ENCODE peak calls at places on chromosomes 5 and 9, in nine cellular contexts. B is cardiac muscle cell; M is tibial artery; S is uterus; G is left ventricle myocardium inferior; P is thyroid gland; L is CD4-positive, CD25-positive, alpha-beta regulatory T cell; D is fibroblast of lung; Z is DND-41. J is an unnamed sample.
A peak's percentile ranks its signal among the peaks of the same experiment; 100 is the strongest.

GRCh38 chr9:119227422-119227821 is 141.8 kb downstream of the BRINP1 start:
- DNase-seq in B (no peak), M (no peak), S (no peak), G (no peak), P (no peak), L (no peak), D (no peak), Z (no peak), J (no peak)

GRCh38 chr9:93139365-93140182 is 5.5 kb upstream of the NINJ1 start:
- DNase-seq in B (no peak), M (no peak), S (no peak), G (no peak), P (no peak), L (no peak), D (no peak), Z (no peak), J (peak; percentile 50)

GRCh38 chr9:109311731-109312130 is 9.1 kb downstream of the EPB41L4B start:
- DNase-seq in B (no peak), M (no peak), S (no peak), G (no peak), P (no peak), L (no peak), D (no peak), Z (no peak), J (no peak)

GRCh38 chr9:75378036-75378435 is 289.7 kb downstream of the OSTF1 start:
- DNase-seq in B (no peak), M (peak; percentile 89), S (peak; percentile 54), G (peak; percentile 64), P (peak; percentile 4), L (no peak), D (peak; percentile 42), Z (no peak), J (no peak)

GRCh38 chr9:2657427-2657826 is 35.8 kb downstream of the VLDLR start:
- DNase-seq in B (no peak), M (no peak), S (no peak), G (no peak), P (no peak), L (no peak), D (no peak), Z (peak; percentile 88), J (no peak)

GRCh38 chr9:111389406-111389805 is 59.4 kb upstream of the OR2K2 start:
- DNase-seq in B (no peak), M (no peak), S (no peak), G (no peak), P (no peak), L (no peak), D (no peak), Z (no peak), J (no peak)

GRCh38 chr5:42423285-42424152 is at the start of gene GHR:
- DNase-seq in B (peak; percentile 94), M (peak; percentile 89), S (peak; percentile 80), G (peak; percentile 80), P (peak; percentile 88), L (no peak), D (peak; percentile 88), Z (no peak), J (peak; percentile 85)

GRCh38 chr9:78074385-78075291 is 43.0 kb upstream of the GNAQ start:
- DNase-seq in B (no peak), M (no peak), S (no peak), G (no peak), P (no peak), L (peak; percentile 22), D (peak; percentile 40), Z (peak; percentile 44), J (no peak)

GRCh38 chr9:71814226-71814625 is 45.9 kb upstream of the CEMIP2 start:
- DNase-seq in B (no peak), M (no peak), S (peak; percentile 27), G (no peak), P (peak; percentile 10), L (no peak), D (no peak), Z (no peak), J (no peak)

GRCh38 chr5:67042586-67043133 is 153.9 kb downstream of the CD180 start:
- DNase-seq in B (no peak), M (no peak), S (no peak), G (no peak), P (no peak), L (no peak), D (no peak), Z (no peak), J (no peak)

GRCh38 chr9:14435871-14436270 is 121.9 kb upstream of the NFIB start:
- DNase-seq in B (no peak), M (no peak), S (no peak), G (no peak), P (no peak), L (no peak), D (no peak), Z (no peak), J (no peak)

GRCh38 chr5:180689071-180689694 is 39.8 kb upstream of the FLT4 start:
- DNase-seq in B (no peak), M (no peak), S (no peak), G (no peak), P (no peak), L (peak; percentile 55), D (no peak), Z (peak; percentile 91), J (no peak)

GRCh38 chr5:106956901-106957300 is 713.8 kb downstream of the EFNA5 start:
- DNase-seq in B (no peak), M (no peak), S (no peak), G (no peak), P (no peak), L (no peak), D (no peak), Z (no peak), J (no peak)

GRCh38 chr5:73985145-73985544 is 359.1 kb downstream of the ARHGEF28 start:
- DNase-seq in B (no peak), M (peak; percentile 25), S (no peak), G (no peak), P (peak; percentile 44), L (no peak), D (peak; percentile 45), Z (no peak), J (peak; percentile 4)

GRCh38 chr9:80836013-80836412 is 853.3 kb downstream of the TLE1 start:
- DNase-seq in B (no peak), M (no peak), S (no peak), G (no peak), P (no peak), L (no peak), D (no peak), Z (no peak), J (no peak)

GRCh38 chr9:15176821-15177220 is 130.2 kb downstream of the TTC39B start:
- DNase-seq in B (no peak), M (no peak), S (no peak), G (no peak), P (no peak), L (no peak), D (no peak), Z (no peak), J (no peak)

GRCh38 chr9:113787871-113788270 is 88.2 kb upstream of the ZNF618 start:
- DNase-seq in B (no peak), M (no peak), S (no peak), G (no peak), P (no peak), L (no peak), D (no peak), Z (no peak), J (no peak)

GRCh38 chr9:85900504-85901201 is 40.3 kb upstream of the NAA35 start:
- DNase-seq in B (peak; percentile 18), M (no peak), S (no peak), G (no peak), P (no peak), L (peak; percentile 5), D (peak; percentile 15), Z (peak; percentile 24), J (peak; percentile 26)

GRCh38 chr9:135387976-135388375 is 91.6 kb upstream of the PPP1R26 start:
- DNase-seq in B (no peak), M (no peak), S (no peak), G (no peak), P (no peak), L (no peak), D (no peak), Z (no peak), J (no peak)
- H3K27me3 ChIP-seq in B (no peaks in the 10 kb centered on the region), M (no peaks in the 10 kb centered on the region), S (no peaks in the 10 kb centered on the region), G (peaks cover 72% of the 10 kb centered on the region), P (no peaks in the 10 kb centered on the region), L (no peaks in the 10 kb centered on the region), D (no peaks in the 10 kb centered on the region), Z (no peaks in the 10 kb centered on the region), J (no peaks in the 10 kb centered on the region)

GRCh38 chr5:72556351-72557146 is 49.3 kb upstream of the ZNF366 start:
- DNase-seq in B (peak; percentile 65), M (peak; percentile 54), S (peak; percentile 66), G (peak; percentile 54), P (peak; percentile 73), L (no peak), D (peak; percentile 61), Z (no peak), J (peak; percentile 16)

GRCh38 chr5:72557147-72557501 is 49.9 kb upstream of the ZNF366 start:
- DNase-seq in B (no peak), M (no peak), S (no peak), G (no peak), P (no peak), L (no peak), D (no peak), Z (no peak), J (no peak)

GRCh38 chr5:72557576-72558336 is 50.5 kb upstream of the ZNF366 start:
- DNase-seq in B (no peak), M (no peak), S (no peak), G (no peak), P (no peak), L (no peak), D (no peak), Z (no peak), J (no peak)

GRCh38 chr5:72554897-72555296 is 47.7 kb upstream of the ZNF366 start:
- DNase-seq in B (no peak), M (no peak), S (no peak), G (no peak), P (no peak), L (no peak), D (no peak), Z (no peak), J (no peak)

GRCh38 chr5:72555871-72556270 is 48.7 kb upstream of the ZNF366 start:
- DNase-seq in B (peak; percentile 31), M (no peak), S (no peak), G (no peak), P (no peak), L (no peak), D (no peak), Z (no peak), J (no peak)
- H3K4me3 ChIP-seq in B (no peak overlapping the region), M (no peak overlapping the region), S (peak overlapping the region; percentile 11), G (peak overlapping the region; percentile 61), P (no peak overlapping the region), L (no peak overlapping the region), D (no peak overlapping the region), Z (no peak overlapping the region), J (no peak overlapping the region)

GRCh38 chr9:19440376-19440775 is 31.6 kb downstream of the ACER2 start:
- DNase-seq in B (no peak), M (no peak), S (no peak), G (no peak), P (no peak), L (no peak), D (no peak), Z (no peak), J (no peak)
- H3K9me3 ChIP-seq in B (no peaks in the 10 kb centered on the region), M (no peaks in the 10 kb centered on the region), S (no peaks in the 10 kb centered on the region), G (no peaks in the 10 kb centered on the region), P (no peaks in the 10 kb centered on the region), L (no peaks in the 10 kb centered on the region), D (no peaks in the 10 kb centered on the region), Z (no peaks in the 10 kb centered on the region), J (no peaks in the 10 kb centered on the region)

DNA sequence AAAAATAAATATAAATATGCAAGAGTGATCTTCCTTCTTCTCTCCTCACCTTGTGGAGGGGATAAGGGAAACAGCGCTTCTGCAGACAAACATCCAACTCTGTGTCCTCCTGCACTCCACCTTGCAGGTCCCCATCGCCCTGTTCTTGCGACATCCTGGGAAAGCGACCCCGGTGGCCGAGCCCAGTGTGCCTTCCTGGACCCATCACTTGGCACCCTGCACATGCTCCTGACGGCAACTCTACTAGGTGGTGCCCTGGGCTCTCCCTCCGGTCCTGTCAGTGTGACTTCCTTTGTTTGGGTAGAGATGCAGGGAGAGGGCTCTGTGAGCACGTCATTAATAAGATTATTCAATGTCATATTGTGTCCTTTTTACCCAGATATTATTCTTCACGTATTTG is 266.0 kb upstream of the ADAMTS16 start:
- DNase-seq in B (no peak), M (no peak), S (no peak), G (no peak), P (no peak), L (no peak), D (no peak), Z (no peak), J (no peak)
- H3K27me3 ChIP-seq in B (no peaks in the 10 kb centered on the region), M (no peaks in the 10 kb centered on the region), S (no peaks in the 10 kb centered on the region), G (peaks cover 59% of the 10 kb centered on the region), P (no peaks in the 10 kb centered on the region), L (no peaks in the 10 kb centered on the region), D (no peaks in the 10 kb centered on the region), Z (peaks cover 19% of the 10 kb centered on the region), J (peaks cover 15% of the 10 kb centered on the region)